ENCODE peak calls at places on chromosomes 13 and 19, in five cellular contexts. S is psoas muscle, A is Peyer's patch, X is ovary, Q is fibroblast of lung. W is an unnamed sample.

GRCh38 chr13:42575938-42576337 is 2.0 kb downstream of the TNFSF11 start:
- DNase-seq in S (no peak), A (no peak), X (no peak), Q (no peak), W (no peak)

GRCh38 chr13:30735025-30735967 is at the start of gene ALOX5AP:
- DNase-seq in S (no peak), A (peak), X (no peak), Q (no peak), W (no peak)

GRCh38 chr19:6480843-6481415 is 658 bp downstream of the DENND1C start:
- DNase-seq in S (no peak), A (no peak), X (no peak), Q (no peak), W (no peak)

GRCh38 chr13:93309886-93310520 is 83.4 kb downstream of the GPC6 start:
- DNase-seq in S (no peak), A (no peak), X (no peak), Q (peak), W (no peak)

GRCh38 chr19:20179946-20180345 is 12.9 kb downstream of the ZNF486 start:
- DNase-seq in S (no peak), A (no peak), X (no peak), Q (peak), W (no peak)

GRCh38 chr13:114131581-114132418 is 623 bp downstream of the RASA3 start:
- DNase-seq in S (no peak), A (peak), X (no peak), Q (peak), W (no peak)

GRCh38 chr19:19356901-19357566 is 36.4 kb downstream of the MAU2 start:
- DNase-seq in S (no peak), A (no peak), X (no peak), Q (no peak), W (no peak)

GRCh38 chr13:97224544-97225324 is 2.6 kb downstream of the MBNL2 start:
- DNase-seq in S (no peak), A (peak), X (no peak), Q (peak), W (peak)

GRCh38 chr13:106818971-106819370 is 251.0 kb upstream of the ARGLU1 start:
- DNase-seq in S (no peak), A (no peak), X (no peak), Q (no peak), W (no peak)

GRCh38 chr13:19818223-19818842 is 35.6 kb upstream of the PSPC1 start:
- DNase-seq in S (peak), A (peak), X (no peak), Q (no peak), W (no peak)

GRCh38 chr13:21615427-21615826 is 11.5 kb upstream of the MICU2 start:
- DNase-seq in S (no peak), A (no peak), X (no peak), Q (no peak), W (no peak)

GRCh38 chr19:10871711-10872550 is 578 bp downstream of the CARM1 start:
- DNase-seq in S (peak), A (peak), X (peak), Q (no peak), W (no peak)
- TF ChIP-seq CTCF in S (no peak), A (peak), X (no peak), Q (no peak), W (no peak)

GRCh38 chr13:104487006-104487405 is 1420.8 kb upstream of the SLC10A2 start:
- DNase-seq in S (no peak), A (no peak), X (no peak), Q (peak), W (no peak)

GRCh38 chr13:104491951-104492350 is 1425.7 kb upstream of the SLC10A2 start:
- DNase-seq in S (no peak), A (no peak), X (no peak), Q (no peak), W (no peak)
- H3K27ac ChIP-seq in S (no peak), A (no peak), X (no peak), Q (no peak), W (no peak)

GRCh38 chr13:103187621-103188020 is 121.4 kb upstream of the SLC10A2 start:
- DNase-seq in S (no peak), A (no peak), X (no peak), Q (no peak), W (no peak)

GRCh38 chr13:103190841-103191240 is 124.6 kb upstream of the SLC10A2 start:
- DNase-seq in S (no peak), A (no peak), X (no peak), Q (no peak), W (no peak)

GRCh38 chr13:103184413-103184812 is 118.2 kb upstream of the SLC10A2 start:
- DNase-seq in S (no peak), A (no peak), X (no peak), Q (no peak), W (no peak)

DNA sequence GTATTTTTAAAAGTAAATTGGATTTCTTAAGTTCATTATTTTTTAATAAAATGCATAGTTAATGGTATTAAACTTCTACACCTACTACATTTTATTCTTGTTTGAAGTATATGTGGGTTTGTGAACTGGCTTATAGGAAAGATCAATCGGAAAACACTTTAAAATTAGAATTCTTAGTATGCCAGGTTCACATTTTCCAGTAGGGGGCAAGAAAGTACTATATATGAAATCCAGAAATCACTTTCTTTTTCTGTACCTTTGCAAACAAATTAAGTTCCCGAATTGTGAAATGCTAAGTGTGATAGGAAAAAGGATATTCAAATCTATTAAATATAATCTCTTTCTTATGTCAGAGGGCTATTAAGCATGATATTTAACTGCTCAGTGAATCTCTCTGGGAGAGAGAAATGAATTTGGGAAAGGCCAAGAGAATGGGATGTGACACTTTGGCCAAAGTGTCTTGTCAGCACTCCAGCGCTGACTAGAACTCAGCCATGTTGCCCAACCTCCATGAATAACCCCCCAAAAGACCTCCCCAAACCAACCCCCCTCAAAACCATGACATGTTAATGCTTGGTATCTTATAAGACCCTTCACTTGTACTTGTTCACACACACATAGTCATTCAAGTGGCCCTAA is 122.6 kb upstream of the SLC10A2 start:
- DNase-seq in S (no peak), A (no peak), X (no peak), Q (peak), W (peak)
- TF ChIP-seq CTCF in S (peak), A (peak), X (no peak), Q (peak), W (peak)

GRCh38 chr19:16571283-16571682 is 932 bp downstream of the SLC35E1 start:
- DNase-seq in S (no peak), A (no peak), X (no peak), Q (peak), W (peak)
- H3K27ac ChIP-seq in S (peak), A (peak), X (peak), Q (peak), W (peak)

GRCh38 chr13:87810391-87810801 is 139.2 kb downstream of the SLITRK5 start:
- DNase-seq in S (no peak), A (no peak), X (no peak), Q (no peak), W (no peak)
- TF ChIP-seq CTCF in S (no peak), A (no peak), X (no peak), Q (no peak), W (no peak)

DNA sequence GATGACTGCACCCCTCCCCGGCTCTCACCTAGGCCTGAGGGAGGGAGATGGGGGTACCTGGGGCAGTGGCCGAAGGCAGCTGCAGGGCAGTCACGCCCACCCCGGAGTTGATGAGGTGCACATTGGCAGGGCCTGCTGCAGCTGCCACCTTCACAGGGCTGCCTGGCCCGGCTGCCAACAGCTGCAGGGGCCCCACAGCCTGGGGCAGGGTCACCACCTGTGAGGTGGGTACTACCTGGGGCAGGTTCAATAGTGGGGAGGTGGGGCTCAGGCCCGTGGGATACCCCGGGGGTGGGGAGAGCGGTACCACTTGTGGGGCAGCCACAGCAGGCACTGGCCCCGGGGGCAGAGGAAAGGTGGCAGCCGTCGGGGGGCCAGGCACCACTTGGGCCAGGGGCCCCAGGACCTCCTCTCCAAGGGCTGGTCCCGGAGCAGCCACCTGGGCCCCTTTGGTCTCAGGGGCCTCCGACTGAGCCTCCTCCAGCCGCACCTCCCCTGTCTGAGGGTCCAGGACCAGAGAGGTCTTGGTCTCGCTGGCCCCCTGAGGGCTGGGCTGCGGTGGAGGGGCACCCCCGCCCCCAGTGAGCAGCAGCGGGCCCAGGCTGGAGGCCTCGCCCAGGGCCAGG is 2.6 kb downstream of the SIX5 start:
- DNase-seq in S (no peak), A (no peak), X (peak), Q (no peak), W (no peak)
- H3K27ac ChIP-seq in S (peak), A (peak), X (peak), Q (peak), W (peak)

GRCh38 chr19:45140533-45140932 is 20.2 kb downstream of the NKPD1 start:
- DNase-seq in S (no peak), A (no peak), X (no peak), Q (no peak), W (no peak)
- TF ChIP-seq CTCF in S (no peak), A (no peak), X (no peak), Q (no peak), W (no peak)

W was measured in RWPE1.